ENCODE peak calls at places on chromosome 15, in five cellular contexts. N is bronchial epithelial cell, K is iPS DF 6.9, X is neuronal stem cell, E is AG10803. F is an unnamed sample.
A peak's percentile ranks its signal among the peaks of the same experiment; 100 is the strongest.

GRCh38 chr15:68684476-68684875 is 105.7 kb downstream of the CORO2B start:
- DNase-seq in X (no peak), E (no peak), N (no peak), K (no peak), F (no peak)

GRCh38 chr15:49815937-49816336 is 195.1 kb downstream of the DTWD1 start:
- DNase-seq in E (peak; percentile 99), K (no peak), X (no peak), N (no peak), F (no peak)

GRCh38 chr15:41104234-41104633 is 11.8 kb downstream of the INO80 start:
- DNase-seq in N (peak; percentile 78), X (no peak), K (no peak), E (peak; percentile 34), F (no peak)

GRCh38 chr15:92747047-92747446 is 91.5 kb upstream of the FAM174B start:
- DNase-seq in N (no peak), X (no peak), E (no peak), K (no peak), F (no peak)

GRCh38 chr15:99507016-99507731 is 58.6 kb upstream of the MEF2A start:
- DNase-seq in K (no peak), X (no peak), N (no peak), E (peak; percentile 45), F (no peak)

GRCh38 chr15:67127925-67128324 is 62.5 kb downstream of the SMAD3 start:
- DNase-seq in N (peak; percentile 98), K (no peak), X (no peak), E (peak; percentile 97), F (peak; percentile 92)

GRCh38 chr15:48636511-48636910 is 9.0 kb downstream of the FBN1 start:
- DNase-seq in K (no peak), N (no peak), E (peak; percentile 86), X (no peak), F (no peak)

GRCh38 chr15:52284164-52284563 is 11.4 kb downstream of the MYO5C start:
- DNase-seq in X (no peak), K (no peak), N (peak; percentile 89), E (no peak), F (no peak)

GRCh38 chr15:101048191-101049011 is 129.2 kb downstream of the LRRK1 start:
- DNase-seq in K (no peak), E (no peak), N (no peak), X (no peak), F (no peak)

GRCh38 chr15:72034859-72035650 is 82.9 kb downstream of the MYO9A start:
- DNase-seq in N (no peak), K (no peak), E (no peak), X (no peak), F (no peak)

GRCh38 chr15:89498574-89498906 is 2.2 kb upstream of the RHCG start:
- DNase-seq in E (no peak), X (no peak), N (no peak), K (no peak), F (no peak)

GRCh38 chr15:79872358-79873017 is 24.3 kb downstream of the MTHFS start:
- DNase-seq in K (no peak), N (peak; percentile 57), E (peak; percentile 69), X (no peak), F (no peak)

GRCh38 chr15:34436126-34436955 is 1.3 kb downstream of the GOLGA8A start:
- DNase-seq in E (peak; percentile 4), X (no peak), N (no peak), K (no peak), F (no peak)

GRCh38 chr15:101505610-101506337 is 16.3 kb upstream of the PCSK6 start:
- DNase-seq in X (no peak), N (no peak), K (no peak), E (no peak), F (no peak)

GRCh38 chr15:68129072-68129471 is 75.0 kb downstream of the PIAS1 start:
- DNase-seq in E (no peak), K (no peak), X (no peak), N (no peak), F (no peak)

GRCh38 chr15:31045606-31046005 is 54.2 kb upstream of the MTMR10 start:
- DNase-seq in E (no peak), N (no peak), X (no peak), K (no peak), F (no peak)

GRCh38 chr15:40952301-40952900 is 870 bp upstream of the CHAC1 start:
- DNase-seq in K (no peak), N (no peak), E (no peak), X (no peak), F (no peak)

GRCh38 chr15:31197497-31198414 is 96.2 kb upstream of the TRPM1 start:
- DNase-seq in K (no peak), N (no peak), X (peak; percentile 15), E (no peak), F (peak; percentile 90)

GRCh38 chr15:58043192-58043903 is 22.2 kb downstream of the ALDH1A2 start:
- DNase-seq in K (no peak), X (no peak), E (peak; percentile 51), N (peak; percentile 42), F (no peak)

GRCh38 chr15:78212008-78212407 is 22.4 kb downstream of the ACSBG1 start:
- DNase-seq in X (no peak), E (no peak), K (no peak), N (no peak), F (no peak)

GRCh38 chr15:99603828-99604227 is 38.0 kb downstream of the MEF2A start:
- DNase-seq in X (no peak), K (no peak), N (no peak), E (peak; percentile 55), F (no peak)

GRCh38 chr15:56411122-56411749 is 46.0 kb downstream of the TEX9 start:
- DNase-seq in E (no peak), X (no peak), K (no peak), N (peak; percentile 17), F (no peak)

GRCh38 chr15:80777836-80778620 is 1.1 kb upstream of the CEMIP start:
- DNase-seq in E (no peak), K (no peak), N (peak; percentile 72), X (no peak), F (no peak)

GRCh38 chr15:100124361-100124760 is 217.4 kb downstream of the ADAMTS17 start:
- DNase-seq in N (no peak), E (no peak), K (no peak), X (no peak), F (no peak)

GRCh38 chr15:77581896-77582569 is 50.7 kb downstream of the LINGO1 start:
- DNase-seq in E (no peak), K (no peak), X (no peak), N (no peak), F (no peak)

GRCh38 chr15:26069204-26069603 is 206.1 kb upstream of the ATP10A start:
- DNase-seq in K (no peak), N (no peak), E (no peak), X (peak; percentile 58), F (no peak)

GRCh38 chr15:61831505-61831921 is 228.7 kb downstream of the VPS13C start:
- DNase-seq in N (no peak), K (no peak), E (no peak), X (no peak), F (no peak)

GRCh38 chr15:66982250-66982649 is 83.2 kb upstream of the SMAD3 start:
- DNase-seq in X (no peak), N (no peak), K (no peak), E (no peak), F (no peak)

GRCh38 chr15:48385431-48385830 is 54.2 kb downstream of the DUT start:
- DNase-seq in X (no peak), K (no peak), N (peak; percentile 35), E (peak; percentile 100), F (no peak)

GRCh38 chr15:99413955-99414754 is 151.6 kb upstream of the MEF2A start:
- DNase-seq in E (no peak), N (no peak), K (no peak), X (no peak), F (no peak)

GRCh38 chr15:64354683-64355558 is 1.1 kb downstream of the CSNK1G1 start:
- DNase-seq in E (no peak), K (no peak), N (peak; percentile 63), X (peak; percentile 8), F (no peak)

GRCh38 chr15:94972314-94972713 is 741.0 kb downstream of the MCTP2 start:
- DNase-seq in N (peak; percentile 60), K (no peak), X (peak; percentile 5), E (peak; percentile 8), F (peak; percentile 31)

GRCh38 chr15:72907733-72908132 is 124.2 kb upstream of the ADPGK start:
- DNase-seq in N (no peak), X (no peak), K (no peak), E (no peak), F (no peak)

GRCh38 chr15:70245932-70246622 is 148.4 kb upstream of the TLE3 start:
- DNase-seq in E (peak; percentile 46), N (peak; percentile 63), X (no peak), K (no peak), F (no peak)

GRCh38 chr15:96629501-96629900 is 299.0 kb downstream of the NR2F2 start:
- DNase-seq in X (no peak), N (no peak), E (no peak), K (no peak), F (peak; percentile 3)

DNA sequence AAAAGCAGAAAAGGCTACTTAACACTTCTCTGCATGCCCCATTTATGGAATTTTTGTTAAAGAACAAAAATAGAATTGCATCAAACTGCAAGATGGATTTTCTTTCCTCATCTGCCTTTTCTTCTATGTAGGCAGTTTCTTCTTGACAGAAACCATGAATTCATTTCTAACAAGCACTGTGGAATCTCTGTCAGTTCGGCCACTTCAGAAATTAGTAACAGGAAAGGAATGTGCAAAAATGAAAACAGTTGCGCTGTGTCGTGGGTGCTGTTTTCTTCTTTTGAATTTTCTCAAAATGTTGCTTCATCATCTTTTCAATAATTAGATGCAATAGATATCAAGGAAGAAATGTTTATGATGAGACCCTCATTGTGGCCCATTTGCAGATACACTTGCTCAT is 151.6 kb downstream of the FOXB1 start:
- DNase-seq in N (peak; percentile 7), X (no peak), E (peak; percentile 70), K (no peak), F (no peak)
- H3K4me3 ChIP-seq in N (no peak overlapping the region), X (no peak overlapping the region), E (peak overlapping the region; percentile 29), K (no peak overlapping the region), F (no peak overlapping the region)

DNA sequence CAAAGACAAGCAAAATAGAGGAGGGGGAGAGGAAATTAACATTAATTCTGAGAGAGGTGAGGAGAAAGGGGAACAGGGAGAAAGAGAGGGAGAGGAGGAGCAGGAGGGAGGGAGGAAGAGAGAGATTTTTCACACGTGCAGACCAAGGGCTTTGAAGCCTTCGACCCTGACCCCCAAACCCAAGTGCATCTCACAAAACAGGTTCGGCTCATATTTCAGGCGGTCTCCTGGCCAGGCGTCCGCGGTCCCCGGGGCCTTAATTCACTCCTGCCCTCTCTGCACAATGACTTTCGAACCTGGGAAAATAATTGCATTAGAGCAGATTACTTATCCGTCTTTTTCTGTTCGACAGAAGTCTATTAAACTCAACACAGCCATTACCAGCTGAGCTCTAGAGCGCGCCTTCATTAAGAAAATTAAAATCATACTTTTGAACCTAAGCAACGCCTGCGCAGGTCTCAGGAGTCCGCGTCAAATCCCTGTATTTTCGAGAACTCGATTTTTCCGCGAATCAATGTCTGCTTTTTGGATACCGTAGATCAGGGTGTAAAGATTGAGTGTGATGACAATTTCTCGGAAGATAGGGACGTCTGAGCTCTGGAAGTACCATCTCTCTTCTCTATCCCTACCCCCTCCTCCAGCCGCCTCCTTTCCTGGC is 220.7 kb downstream of the MEIS2 start:
- DNase-seq in X (no peak), N (no peak), K (no peak), E (no peak), F (no peak)
- H3K4me3 ChIP-seq in X (no peak overlapping the region), N (no peak overlapping the region), K (no peak overlapping the region), E (no peak overlapping the region), F (no peak overlapping the region)

GRCh38 chr15:85379403-85380131 is 836 bp upstream of the AKAP13 start:
- DNase-seq in E (peak; percentile 24), K (no peak), X (no peak), N (peak; percentile 27), F (no peak)
- H3K4me3 ChIP-seq in E (peak overlapping the region; percentile 79), K (peak overlapping the region; percentile 40), X (peak overlapping the region; percentile 66), N (peak overlapping the region; percentile 71), F (peak overlapping the region; percentile 63)

GRCh38 chr15:88258021-88258641 is 1.6 kb upstream of the NTRK3 start:
- DNase-seq in E (peak; percentile 11), X (peak; percentile 51), K (peak; percentile 74), N (no peak), F (no peak)
- H3K4me3 ChIP-seq in E (no peak overlapping the region), X (no peak overlapping the region), K (peak overlapping the region; percentile 79), N (no peak overlapping the region), F (no peak overlapping the region)